ENCODE peak calls at places on chromosomes 11 and 22, in five cellular contexts. One of them, this sample, is unnamed.

GRCh38 chr22:29670615-29671014 is 49.2 kb upstream of the CABP7 start:
- DNase-seq in activated gamma-delta T cell: no peak
- DNase-seq in T follicular helper cell: no peak
- DNase-seq in smooth muscle cell of the brain vasculature: no peak
- DNase-seq in HEK293T: peak
- DNase-seq in this sample: no peak

GRCh38 chr11:32874144-32874543 is 18.5 kb upstream of the QSER1 start:
- DNase-seq in T follicular helper cell: no peak
- DNase-seq in activated gamma-delta T cell: no peak
- DNase-seq in smooth muscle cell of the brain vasculature: no peak
- DNase-seq in HEK293T: no peak
- DNase-seq in this sample: no peak

GRCh38 chr11:20493340-20493739 is 105.8 kb downstream of the PRMT3 start:
- DNase-seq in T follicular helper cell: no peak
- DNase-seq in HEK293T: no peak
- DNase-seq in smooth muscle cell of the brain vasculature: no peak
- DNase-seq in activated gamma-delta T cell: no peak
- DNase-seq in this sample: no peak

GRCh38 chr11:643366-643765 is 6.3 kb downstream of the DRD4 start:
- DNase-seq in smooth muscle cell of the brain vasculature: no peak
- DNase-seq in activated gamma-delta T cell: no peak
- DNase-seq in T follicular helper cell: no peak
- DNase-seq in HEK293T: no peak
- DNase-seq in this sample: no peak

GRCh38 chr22:37330200-37331033 is 48.1 kb downstream of the CYTH4 start:
- DNase-seq in activated gamma-delta T cell: no peak
- DNase-seq in HEK293T: peak
- DNase-seq in smooth muscle cell of the brain vasculature: no peak
- DNase-seq in T follicular helper cell: peak
- DNase-seq in this sample: no peak

GRCh38 chr22:38177926-38178604 is 3.6 kb downstream of the PLA2G6 start:
- DNase-seq in smooth muscle cell of the brain vasculature: no peak
- DNase-seq in T follicular helper cell: no peak
- DNase-seq in activated gamma-delta T cell: no peak
- DNase-seq in HEK293T: peak
- DNase-seq in this sample: no peak

GRCh38 chr11:16591157-16591556 is 147.3 kb upstream of the C11orf58 start:
- DNase-seq in HEK293T: no peak
- DNase-seq in smooth muscle cell of the brain vasculature: no peak
- DNase-seq in activated gamma-delta T cell: no peak
- DNase-seq in T follicular helper cell: no peak
- DNase-seq in this sample: no peak

GRCh38 chr11:130123414-130124040 is 36.1 kb upstream of the ST14 start:
- DNase-seq in activated gamma-delta T cell: no peak
- DNase-seq in T follicular helper cell: no peak
- DNase-seq in HEK293T: no peak
- DNase-seq in smooth muscle cell of the brain vasculature: no peak
- DNase-seq in this sample: no peak

GRCh38 chr11:118437736-118438125 is 1.4 kb downstream of the KMT2A start:
- DNase-seq in activated gamma-delta T cell: no peak
- DNase-seq in smooth muscle cell of the brain vasculature: no peak
- DNase-seq in HEK293T: peak
- DNase-seq in T follicular helper cell: peak
- DNase-seq in this sample: no peak